ENCODE peak calls at places on chromosomes 11 and 22, in four cellular contexts. U is colonic mucosa, E is right atrium auricular region, S is lower lobe of right lung. H is an unnamed sample.

GRCh38 chr11:125280646-125281045 is 116.1 kb downstream of the PKNOX2 start:
- DNase-seq in S (no peak), U (no peak), E (no peak), H (no peak)

GRCh38 chr11:121652982-121653381 is 200.2 kb upstream of the SORL1-AS1 start:
- DNase-seq in S (no peak), E (no peak), U (no peak), H (peak)

GRCh38 chr22:50474711-50475651 is at the start of gene SBF1:
- DNase-seq in S (peak), E (peak), U (peak), H (peak)

GRCh38 chr11:110317516-110317932 is 21.1 kb upstream of the RDX start:
- DNase-seq in S (no peak), E (no peak), U (no peak), H (no peak)

GRCh38 chr11:118531597-118532084 is 649 bp downstream of the TMEM25 start:
- DNase-seq in E (no peak), S (no peak), U (no peak), H (no peak)

GRCh38 chr22:35582861-35583670 is 34.1 kb downstream of the MB start:
- DNase-seq in S (peak), E (no peak), U (peak), H (peak)

GRCh38 chr11:134754823-134755198 is 342.8 kb upstream of the B3GAT1 start:
- DNase-seq in E (no peak), S (no peak), U (no peak), H (peak)

GRCh38 chr11:86063536-86063935 is 5.3 kb downstream of the PICALM start:
- DNase-seq in S (no peak), U (no peak), E (no peak), H (no peak)

GRCh38 chr11:18171377-18172000 is 1.1 kb upstream of the MRGPRX4 start:
- DNase-seq in U (no peak), S (no peak), E (no peak), H (peak)

GRCh38 chr11:85725510-85726258 is 39.7 kb upstream of the CCDC89 start:
- DNase-seq in U (no peak), E (no peak), S (no peak), H (peak)

GRCh38 chr11:5486421-5486820 is 2.1 kb upstream of the OR52D1 start:
- DNase-seq in U (no peak), S (no peak), E (no peak), H (no peak)

GRCh38 chr11:134407321-134407828 is 4.7 kb downstream of the B3GAT1 start:
- DNase-seq in E (no peak), U (no peak), S (no peak), H (no peak)

GRCh38 chr22:46365166-46365624 is 29.7 kb downstream of the TRMU start:
- DNase-seq in E (no peak), S (peak), U (no peak), H (no peak)

GRCh38 chr11:20000393-20001134 is 159.7 kb downstream of the DBX1 start:
- DNase-seq in E (no peak), S (peak), U (no peak), H (peak)

GRCh38 chr11:135073444-135073843 is 661.4 kb upstream of the B3GAT1 start:
- DNase-seq in S (no peak), U (no peak), E (no peak), H (no peak)

GRCh38 chr11:69799097-69799496 is 20.1 kb downstream of the FGF3 start:
- DNase-seq in U (no peak), S (no peak), E (no peak), H (no peak)

GRCh38 chr11:21385669-21386068 is 716.3 kb downstream of the NELL1 start:
- DNase-seq in U (no peak), E (no peak), S (no peak), H (no peak)

GRCh38 chr11:12124306-12124705 is 13.9 kb downstream of the MICAL2 start:
- DNase-seq in S (no peak), E (no peak), U (no peak), H (no peak)

GRCh38 chr11:12128191-12128841 is 17.9 kb downstream of the MICAL2 start:
- DNase-seq in S (no peak), U (no peak), E (no peak), H (no peak)

GRCh38 chr11:12127206-12127898 is 17.0 kb downstream of the MICAL2 start:
- DNase-seq in E (no peak), S (no peak), U (no peak), H (no peak)

GRCh38 chr11:12125609-12126149 is 15.3 kb downstream of the MICAL2 start:
- DNase-seq in E (no peak), U (no peak), S (no peak), H (peak)

DNA sequence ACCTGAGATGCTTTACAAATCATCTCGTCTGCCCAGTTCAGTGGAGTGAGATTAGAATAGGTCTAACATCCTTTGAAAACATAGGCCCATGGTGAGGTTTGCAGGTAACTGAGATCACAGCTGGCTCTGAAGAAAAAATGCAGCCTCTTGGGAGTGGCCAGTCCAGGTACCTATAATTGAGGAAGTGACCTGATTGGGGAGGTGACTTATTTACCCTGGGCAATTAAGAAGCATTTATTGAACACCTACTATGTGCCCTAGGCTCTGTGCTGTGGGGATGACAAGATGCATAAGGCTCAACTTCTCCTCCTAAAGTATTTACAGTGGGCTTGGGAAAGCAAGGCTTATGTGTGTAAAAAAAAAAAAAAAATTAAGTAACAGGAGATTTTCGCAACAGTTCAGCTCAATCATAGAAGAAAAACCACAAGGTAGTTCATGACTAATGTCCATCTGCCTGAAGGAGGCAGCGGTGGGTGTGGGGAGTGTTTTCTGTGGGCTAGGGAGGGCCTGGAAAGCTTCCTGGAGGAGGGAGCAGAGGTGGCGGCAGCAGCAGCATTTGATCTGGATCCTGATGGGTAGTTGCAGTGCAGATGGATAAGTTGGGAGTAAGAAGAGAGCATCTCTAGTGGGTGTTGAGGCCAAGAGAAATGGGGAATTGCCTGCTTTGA is 16.1 kb downstream of the MICAL2 start:
- DNase-seq in U (no peak), S (peak), E (no peak), H (peak)
- TF ChIP-seq CTCF in U (no peak), S (no peak), E (no peak), H (peak)

GRCh38 chr11:2928605-2929510 is at the start of gene PHLDA2:
- DNase-seq in E (no peak), S (peak), U (peak), H (peak)
- TF ChIP-seq CTCF in E (no peak), S (no peak), U (no peak), H (no peak)

DNA sequence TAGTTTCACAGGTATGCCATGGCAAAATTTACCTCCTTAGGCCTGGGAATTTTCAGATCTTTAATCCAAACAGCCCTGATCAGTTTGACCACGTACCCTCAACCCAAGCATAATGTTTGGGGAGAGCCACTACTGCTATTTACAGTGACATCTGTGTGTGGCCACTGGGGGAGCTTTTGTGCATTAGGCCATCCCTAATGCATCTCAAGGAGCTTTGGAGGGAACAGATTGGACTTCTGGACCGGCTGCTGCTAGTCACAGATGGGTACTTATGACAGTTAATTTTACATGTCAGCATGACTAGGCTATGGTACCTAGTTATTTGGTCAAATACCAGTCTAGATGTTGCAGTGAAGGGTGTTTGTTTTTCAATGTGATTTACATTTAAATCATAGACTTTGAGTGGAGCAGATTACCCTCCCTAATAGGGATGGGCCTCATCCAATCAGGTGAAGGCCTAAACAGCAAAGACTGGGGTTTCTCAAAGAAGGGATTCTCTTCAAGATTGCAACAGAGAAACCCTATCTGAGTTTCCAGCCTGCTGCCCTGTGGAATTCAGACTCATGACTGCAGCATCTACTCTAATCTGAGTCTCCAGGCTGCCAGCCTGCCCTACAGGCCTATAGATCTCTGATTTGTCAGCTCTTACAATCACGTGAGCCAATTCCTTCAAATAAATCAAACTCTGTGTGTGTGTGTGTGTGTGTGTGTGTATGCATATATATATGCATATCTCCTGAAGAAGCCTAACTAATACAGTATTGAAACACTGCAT is 37.9 kb upstream of the GALNT18 start:
- DNase-seq in S (no peak), U (no peak), E (no peak), H (no peak)
- TF ChIP-seq CTCF in S (peak), U (no peak), E (no peak), H (no peak)

GRCh38 chr11:58924230-58924629 is 15.1 kb upstream of the GLYATL1 start:
- DNase-seq in U (no peak), S (no peak), E (no peak), H (no peak)

GRCh38 chr11:58927393-58928081 is 11.8 kb upstream of the GLYATL1 start:
- DNase-seq in U (peak), S (no peak), E (no peak), H (peak)

GRCh38 chr11:58926695-58927094 is 12.6 kb upstream of the GLYATL1 start:
- DNase-seq in E (no peak), S (no peak), U (no peak), H (peak)

GRCh38 chr11:58928082-58928574 is 11.2 kb upstream of the GLYATL1 start:
- DNase-seq in U (no peak), E (no peak), S (no peak), H (peak)

GRCh38 chr11:58926251-58926650 is 13.0 kb upstream of the GLYATL1 start:
- DNase-seq in U (no peak), S (no peak), E (no peak), H (peak)
- TF ChIP-seq CTCF in U (no peak), S (no peak), E (no peak), H (no peak)

GRCh38 chr11:104907521-104908185 is 9.4 kb upstream of the CASP12 start:
- DNase-seq in S (no peak), U (no peak), E (no peak), H (no peak)

GRCh38 chr11:104908186-104908531 is 9.9 kb upstream of the CASP12 start:
- DNase-seq in U (no peak), E (no peak), S (no peak), H (no peak)

DNA sequence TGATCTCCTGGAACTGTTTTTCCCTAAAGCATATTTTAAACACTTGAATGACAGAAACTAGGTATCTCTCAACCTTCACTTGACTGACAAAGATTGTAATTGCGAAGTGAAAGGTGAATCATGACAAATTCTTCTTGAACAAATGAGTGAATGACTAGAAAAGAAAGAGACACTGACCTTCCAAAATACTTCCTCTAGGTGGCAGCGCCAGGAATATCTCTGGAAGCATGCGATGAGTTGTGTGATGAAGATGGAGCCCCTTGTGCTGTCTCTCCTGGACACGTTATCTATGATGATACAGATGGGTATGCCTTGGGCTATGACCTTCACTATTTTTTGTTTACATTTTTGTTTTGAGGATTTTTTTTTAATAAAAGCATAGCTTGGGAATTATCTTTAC is 7.0 kb upstream of the CASP12 start:
- DNase-seq in E (no peak), U (no peak), S (no peak), H (no peak)
- TF ChIP-seq CTCF in E (no peak), U (no peak), S (no peak), H (peak)

GRCh38 chr11:102268985-102269470 is 48.3 kb upstream of the BIRC3 start:
- DNase-seq in S (no peak), U (no peak), E (no peak), H (no peak)
- TF ChIP-seq CTCF in S (no peak), U (peak), E (peak), H (no peak)

H was measured in hepatocyte.